ENCODE peak calls at places on chromosome 9, in five cellular contexts. U is stomach, H is ovary, C is K562, G is SK-N-SH. V is an unnamed sample. For H3K36me3 and H3K4me1, the result is how much of the 10 kb centered on the place peaks cover.

GRCh38 chr9:4293293-4293931 is 6.5 kb downstream of the GLIS3 start:
- DNase-seq in H (no peak), C (no peak), U (no peak), G (no peak), V (no peak)

GRCh38 chr9:130707225-130707976 is 13.8 kb downstream of the EXOSC2 start:
- DNase-seq in H (peak), C (no peak), G (peak), U (peak), V (peak)

GRCh38 chr9:5786370-5787127 is 46.4 kb downstream of the ERMP1 start:
- DNase-seq in H (no peak), G (no peak), C (no peak), U (no peak), V (no peak)

GRCh38 chr9:16178294-16178693 is 625.5 kb downstream of the CCDC171 start:
- DNase-seq in U (no peak), G (no peak), C (no peak), H (no peak), V (no peak)

GRCh38 chr9:101957705-101958104 is 219.3 kb upstream of the GRIN3A start:
- DNase-seq in H (no peak), G (no peak), C (no peak), U (no peak), V (no peak)

GRCh38 chr9:131116281-131117101 is 8.9 kb upstream of the NUP214 start:
- DNase-seq in C (peak), H (no peak), G (no peak), U (no peak), V (peak)

GRCh38 chr9:137241490-137242328 is 622 bp downstream of the TUBB4B start:
- DNase-seq in G (peak), C (peak), U (peak), H (peak), V (peak)

GRCh38 chr9:127783111-127783621 is 2.7 kb upstream of the CDK9 start:
- DNase-seq in C (no peak), U (peak), G (no peak), H (peak), V (peak)

GRCh38 chr9:120655005-120655622 is 59.2 kb downstream of the MEGF9 start:
- DNase-seq in C (no peak), G (no peak), H (no peak), U (no peak), V (no peak)

GRCh38 chr9:89993678-89994630 is 389.1 kb downstream of the GADD45G start:
- DNase-seq in G (no peak), U (no peak), H (no peak), C (no peak), V (peak)

GRCh38 chr9:136654820-136655219 is 7.9 kb upstream of the EGFL7 start:
- DNase-seq in U (no peak), G (no peak), C (no peak), H (no peak), V (no peak)

GRCh38 chr9:34997375-34997774 is 7.8 kb downstream of the DNAJB5 start:
- DNase-seq in H (no peak), U (no peak), G (peak), C (no peak), V (no peak)

GRCh38 chr9:34996181-34996904 is 6.8 kb downstream of the DNAJB5 start:
- DNase-seq in H (no peak), U (no peak), G (peak), C (no peak), V (no peak)

GRCh38 chr9:34998266-34998665 is 8.7 kb downstream of the DNAJB5 start:
- DNase-seq in H (no peak), C (no peak), U (no peak), G (no peak), V (no peak)

GRCh38 chr9:34995288-34996060 is 5.9 kb downstream of the DNAJB5 start:
- DNase-seq in H (no peak), U (no peak), C (no peak), G (no peak), V (no peak)

GRCh38 chr9:34996905-34997279 is 7.3 kb downstream of the DNAJB5 start:
- DNase-seq in H (no peak), U (no peak), C (no peak), G (no peak), V (no peak)
- H3K36me3 ChIP-seq in H (under half), U (under half), C (under half), G (under half), V (under half)

GRCh38 chr9:134340475-134341186 is 14.4 kb downstream of the RXRA start:
- DNase-seq in U (no peak), C (no peak), G (no peak), H (no peak), V (no peak)
- H3K4me1 ChIP-seq in U (half or more), C (under half), G (half or more), H (half or more), V (half or more)

GRCh38 chr9:88775037-88775471 is 216.2 kb upstream of the S1PR3 start:
- DNase-seq in C (peak), U (peak), H (no peak), G (no peak), V (peak)
- TF ChIP-seq EP300 in C (peak), U (no peak), H (no peak), G (peak), V (no peak)

GRCh38 chr9:99146574-99146973 is 41.7 kb downstream of the TGFBR1 start:
- DNase-seq in G (no peak), U (no peak), H (no peak), C (no peak), V (no peak)
- H3K36me3 ChIP-seq in G (half or more), U (under half), H (under half), C (half or more), V (under half)

V was measured in sigmoid colon.